ENCODE peak calls at places on chromosomes 16 and 17, in eight cellular contexts. W is PC-9, R is K562, L is hepatocyte, J is fibroblast of lung, C is PC-3, Q is HCT116, G is endothelial cell of umbilical vein. N is an unnamed sample. For H3K4me1, the result is how much of the 10 kb centered on the place peaks cover.

GRCh38 chr16:18003033-18003432 is 333.5 kb downstream of the NPIPA8 start:
- DNase-seq in W (no peak), R (no peak), L (no peak), J (no peak), C (no peak), Q (no peak), G (no peak), N (no peak)

GRCh38 chr16:15509051-15509592 is 74.7 kb downstream of the BMERB1 start:
- DNase-seq in W (no peak), R (peak), L (no peak), J (no peak), C (no peak), Q (no peak), G (no peak), N (no peak)

GRCh38 chr17:78794399-78794798 is 12.3 kb upstream of the CYTH1 start:
- DNase-seq in W (no peak), R (no peak), L (no peak), J (no peak), C (no peak), Q (no peak), G (no peak), N (no peak)

GRCh38 chr17:77962349-77962748 is 3.8 kb downstream of the TNRC6C start:
- DNase-seq in W (no peak), R (no peak), L (no peak), J (no peak), C (no peak), Q (no peak), G (no peak), N (no peak)

GRCh38 chr17:58377005-58377660 is 25.1 kb upstream of the SUPT4H1 start:
- DNase-seq in W (peak), R (no peak), L (peak), J (no peak), C (peak), Q (peak), G (no peak), N (no peak)

GRCh38 chr16:3787924-3788661 is 70.8 kb upstream of the TRAP1 start:
- DNase-seq in W (no peak), R (no peak), L (no peak), J (no peak), C (no peak), Q (no peak), G (no peak), N (no peak)

GRCh38 chr17:4679652-4680051 is 24.3 kb downstream of the PELP1 start:
- DNase-seq in W (peak), R (no peak), L (peak), J (peak), C (peak), Q (peak), G (peak), N (peak)

GRCh38 chr16:705748-706188 is at the start of gene FBXL16:
- DNase-seq in W (no peak), R (peak), L (no peak), J (no peak), C (peak), Q (no peak), G (no peak), N (no peak)

GRCh38 chr16:58492735-58493134 is 7.2 kb upstream of the NDRG4 start:
- DNase-seq in W (no peak), R (no peak), L (no peak), J (no peak), C (no peak), Q (no peak), G (no peak), N (no peak)

DNA sequence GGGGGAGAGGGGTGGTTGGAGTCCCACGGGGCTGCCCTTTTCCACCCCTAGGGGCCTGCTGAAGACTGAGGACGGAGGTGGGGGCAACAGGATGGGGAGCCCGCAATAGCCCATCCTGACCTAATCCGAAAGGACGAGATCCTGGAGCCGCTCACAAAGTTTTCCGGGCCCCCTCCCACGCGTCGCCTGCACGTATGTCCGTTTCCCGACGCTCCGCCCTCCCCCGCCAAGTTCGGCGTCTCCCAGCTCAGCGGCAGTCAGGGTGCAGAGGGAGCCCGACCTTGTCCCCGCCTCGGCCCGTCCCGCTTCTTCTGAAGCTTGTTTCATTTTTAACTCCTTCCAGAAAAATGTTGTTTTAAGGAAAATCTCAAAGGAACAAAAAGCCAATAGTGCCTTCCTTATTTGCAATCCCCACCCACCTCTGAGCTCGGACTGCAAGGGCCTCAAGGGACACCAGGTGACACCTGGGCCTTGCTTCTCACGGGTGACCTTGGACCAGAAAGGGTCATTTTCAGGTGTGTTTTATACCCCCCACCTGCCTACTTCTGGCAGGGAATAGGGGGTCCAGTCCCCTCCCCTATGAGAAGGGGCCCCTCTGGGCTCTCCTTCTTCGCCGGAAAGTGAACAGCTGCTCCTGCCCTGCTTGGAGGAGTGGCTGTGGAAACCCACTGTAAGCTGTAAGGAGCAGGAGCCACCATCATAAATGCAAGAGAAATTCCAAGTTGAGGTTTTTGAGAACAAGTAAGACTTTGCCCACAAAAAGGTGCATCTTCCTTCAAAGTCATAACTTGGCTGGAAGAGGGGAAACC is 3.4 kb upstream of the ZNF423 start:
- DNase-seq in W (no peak), R (no peak), L (peak), J (no peak), C (no peak), Q (no peak), G (peak), N (peak)
- TF ChIP-seq EZH2 in W (no peak), R (no peak), L (no peak), J (peak), C (no peak), Q (no peak), G (peak), N (no peak)

GRCh38 chr17:8947201-8947600 is 18.3 kb downstream of the PIK3R5 start:
- DNase-seq in W (no peak), R (no peak), L (no peak), J (no peak), C (no peak), Q (peak), G (no peak), N (no peak)
- H3K4me1 ChIP-seq in W (under half), R (under half), L (under half), J (under half), C (under half), Q (under half), G (under half), N (under half)

GRCh38 chr16:11587643-11588247 is 1.0 kb upstream of the LITAF start:
- DNase-seq in W (no peak), R (no peak), L (no peak), J (no peak), C (no peak), Q (no peak), G (no peak), N (no peak)

GRCh38 chr16:11588321-11589244 is 1.9 kb upstream of the LITAF start:
- DNase-seq in W (no peak), R (no peak), L (no peak), J (no peak), C (no peak), Q (no peak), G (no peak), N (no peak)

GRCh38 chr16:11586375-11586855 is 304 bp downstream of the LITAF start:
- DNase-seq in W (no peak), R (no peak), L (peak), J (no peak), C (no peak), Q (no peak), G (no peak), N (no peak)

GRCh38 chr16:11585460-11586374 is 1.0 kb downstream of the LITAF start:
- DNase-seq in W (no peak), R (no peak), L (no peak), J (peak), C (no peak), Q (no peak), G (no peak), N (no peak)

DNA sequence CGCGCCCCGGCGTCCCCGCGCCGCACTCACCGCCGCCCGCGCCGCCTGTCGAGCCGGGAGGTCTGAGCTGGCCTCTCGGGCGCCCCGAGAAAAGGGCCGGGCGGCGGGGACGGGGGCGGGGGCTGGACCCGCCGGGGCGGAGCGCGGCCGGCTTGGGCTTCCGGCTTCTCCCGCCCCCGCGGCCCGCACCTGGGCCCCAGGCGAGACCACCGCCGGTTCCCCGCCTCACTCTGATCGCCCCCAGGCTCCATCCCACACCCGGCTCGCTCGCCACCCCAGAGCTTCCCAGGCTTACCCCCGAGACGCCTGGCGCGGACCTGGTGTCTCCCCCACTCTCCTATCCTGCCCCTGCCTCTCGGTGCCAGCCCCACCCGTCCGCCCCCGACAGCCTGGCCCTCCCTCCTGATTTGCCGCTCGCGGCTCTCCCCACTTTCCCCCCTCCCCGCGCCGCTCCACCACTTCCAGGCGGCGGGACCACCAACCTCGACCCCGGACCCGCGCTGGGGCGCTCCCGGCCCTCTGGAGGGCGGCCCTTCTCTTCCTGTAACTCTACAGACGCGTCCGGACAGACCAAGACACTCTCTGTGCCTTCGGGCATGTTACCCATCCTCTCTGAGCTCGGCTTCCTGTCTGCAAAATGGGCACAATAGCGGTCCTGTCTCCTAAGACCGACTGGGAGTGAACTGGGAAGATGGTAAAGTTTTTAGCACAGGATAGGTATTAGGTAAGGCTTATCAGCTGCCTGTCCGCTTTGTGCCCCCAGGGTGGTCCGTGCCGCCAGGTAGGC is at the start of gene LITAF:
- DNase-seq in W (no peak), R (peak), L (peak), J (peak), C (peak), Q (no peak), G (no peak), N (no peak)
- TF ChIP-seq EZH2 in W (no peak), R (no peak), L (no peak), J (no peak), C (no peak), Q (no peak), G (no peak), N (no peak)

GRCh38 chr16:87369117-87369775 is 14.3 kb downstream of the FBXO31 start:
- DNase-seq in W (no peak), R (no peak), L (no peak), J (no peak), C (no peak), Q (no peak), G (no peak), N (no peak)
- H3K4me1 ChIP-seq in W (under half), R (under half), L (under half), J (under half), C (under half), Q (under half), G (under half), N (under half)

DNA sequence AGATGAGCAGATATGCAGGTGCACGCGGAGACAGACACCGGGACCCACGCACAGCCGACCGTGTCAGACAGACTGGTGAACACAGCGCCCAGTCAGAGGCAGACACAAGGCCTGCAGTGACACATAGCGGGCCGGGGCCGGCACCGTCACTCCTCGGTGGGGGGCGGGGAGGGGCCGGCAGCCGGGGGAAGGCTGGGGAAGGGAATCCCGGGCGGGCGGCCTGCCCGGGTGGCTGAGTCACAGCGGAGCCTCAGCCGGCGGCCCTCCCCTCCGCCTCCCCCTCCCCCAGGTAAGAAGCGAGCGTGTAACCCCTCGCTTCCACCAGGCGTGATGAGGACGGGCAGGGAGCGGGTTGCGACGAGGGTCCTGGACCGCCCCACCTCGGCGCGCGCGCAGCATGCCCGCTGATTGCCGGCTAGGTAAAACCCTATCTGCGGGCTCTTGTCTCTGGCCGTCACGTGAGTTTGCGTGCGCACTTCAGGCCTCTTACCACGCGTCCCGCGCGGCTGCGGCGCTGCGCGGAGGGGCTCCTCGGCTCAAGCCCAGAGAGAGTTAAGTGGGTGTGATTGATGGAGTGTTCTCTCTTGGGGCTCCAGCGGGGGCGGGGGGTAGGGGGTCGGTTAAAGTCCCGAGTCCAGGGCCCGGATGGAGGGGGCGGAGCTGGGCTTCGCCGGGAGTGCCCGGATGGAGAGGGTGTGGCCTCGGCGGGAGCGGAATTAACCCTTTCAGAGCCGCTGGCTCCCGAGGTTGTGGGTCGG is 7.8 kb downstream of the KDM6B start:
- DNase-seq in W (peak), R (peak), L (peak), J (peak), C (peak), Q (peak), G (peak), N (peak)
- TF ChIP-seq EZH2 in W (no peak), R (no peak), L (no peak), J (no peak), C (no peak), Q (no peak), G (no peak), N (no peak)

GRCh38 chr17:81921531-81921862 is 3.5 kb upstream of the SIRT7 start:
- DNase-seq in W (no peak), R (no peak), L (no peak), J (no peak), C (no peak), Q (no peak), G (no peak), N (no peak)
- H3K4me1 ChIP-seq in W (half or more), R (half or more), L (under half), J (under half), C (half or more), Q (half or more), G (under half), N (under half)

GRCh38 chr17:33292184-33292980 is 713 bp downstream of the ASIC2 start:
- DNase-seq in W (no peak), R (peak), L (peak), J (peak), C (no peak), Q (no peak), G (peak), N (peak)
- TF ChIP-seq EZH2 in W (no peak), R (no peak), L (no peak), J (peak), C (no peak), Q (no peak), G (peak), N (peak)

GRCh38 chr17:6856054-6856453 is 24.5 kb upstream of the TEKT1 start:
- DNase-seq in W (no peak), R (no peak), L (no peak), J (no peak), C (no peak), Q (no peak), G (no peak), N (no peak)

GRCh38 chr17:6857904-6858303 is 26.4 kb upstream of the TEKT1 start:
- DNase-seq in W (no peak), R (no peak), L (no peak), J (no peak), C (no peak), Q (no peak), G (no peak), N (no peak)

GRCh38 chr17:6857336-6857735 is 25.8 kb upstream of the TEKT1 start:
- DNase-seq in W (no peak), R (no peak), L (no peak), J (no peak), C (no peak), Q (no peak), G (no peak), N (no peak)

GRCh38 chr17:6853764-6854442 is 22.4 kb upstream of the TEKT1 start:
- DNase-seq in W (no peak), R (no peak), L (peak), J (no peak), C (peak), Q (peak), G (no peak), N (no peak)
- H3K4me1 ChIP-seq in W (under half), R (under half), L (under half), J (under half), C (under half), Q (under half), G (under half), N (under half)